ENCODE peak calls at places on chromosomes 11 and 22, in seven cellular contexts. One of them, this sample, is unnamed.

GRCh38 chr22:17772963-17773605 is 1.2 kb downstream of the BID start:
- DNase-seq in left ventricle myocardium inferior: no peak
- DNase-seq in GM20000: no peak
- DNase-seq in MCF 10A: peak; percentile 27
- DNase-seq in natural killer cell: no peak
- DNase-seq in heart right ventricle: no peak
- DNase-seq in AG10803: peak; percentile 45
- DNase-seq in this sample: no peak

GRCh38 chr11:64534950-64535349 is 56.1 kb upstream of the SLC22A12 start:
- DNase-seq in MCF 10A: no peak
- DNase-seq in heart right ventricle: no peak
- DNase-seq in left ventricle myocardium inferior: no peak
- DNase-seq in AG10803: no peak
- DNase-seq in GM20000: no peak
- DNase-seq in natural killer cell: no peak
- DNase-seq in this sample: no peak

GRCh38 chr11:134342572-134343340 is 11.0 kb downstream of the GLB1L2 start:
- DNase-seq in left ventricle myocardium inferior: no peak
- DNase-seq in GM20000: no peak
- DNase-seq in AG10803: no peak
- DNase-seq in heart right ventricle: no peak
- DNase-seq in MCF 10A: no peak
- DNase-seq in natural killer cell: no peak
- DNase-seq in this sample: no peak

GRCh38 chr22:26553056-26553752 is 36.7 kb downstream of the TPST2 start:
- DNase-seq in GM20000: no peak
- DNase-seq in MCF 10A: peak; percentile 11
- DNase-seq in heart right ventricle: no peak
- DNase-seq in left ventricle myocardium inferior: no peak
- DNase-seq in AG10803: peak; percentile 92
- DNase-seq in natural killer cell: no peak
- DNase-seq in this sample: no peak

GRCh38 chr11:72824020-72824419 is 9.8 kb downstream of the ATG16L2 start:
- DNase-seq in natural killer cell: no peak
- DNase-seq in MCF 10A: no peak
- DNase-seq in GM20000: no peak
- DNase-seq in left ventricle myocardium inferior: no peak
- DNase-seq in AG10803: no peak
- DNase-seq in heart right ventricle: no peak
- DNase-seq in this sample: no peak

GRCh38 chr22:44211946-44212930 is 31.5 kb downstream of the PARVG start:
- DNase-seq in left ventricle myocardium inferior: no peak
- DNase-seq in natural killer cell: no peak
- DNase-seq in AG10803: peak; percentile 74
- DNase-seq in heart right ventricle: no peak
- DNase-seq in MCF 10A: peak; percentile 22
- DNase-seq in GM20000: no peak
- DNase-seq in this sample: no peak

GRCh38 chr22:46464701-46465347 is 72.6 kb downstream of the CELSR1 start:
- DNase-seq in MCF 10A: no peak
- DNase-seq in natural killer cell: no peak
- DNase-seq in left ventricle myocardium inferior: no peak
- DNase-seq in GM20000: no peak
- DNase-seq in heart right ventricle: no peak
- DNase-seq in AG10803: no peak
- DNase-seq in this sample: no peak

GRCh38 chr22:41913040-41913719 is 1.7 kb downstream of the SHISA8 start:
- DNase-seq in natural killer cell: no peak
- DNase-seq in left ventricle myocardium inferior: no peak
- DNase-seq in AG10803: no peak
- DNase-seq in heart right ventricle: no peak
- DNase-seq in MCF 10A: no peak
- DNase-seq in GM20000: no peak
- DNase-seq in this sample: no peak

GRCh38 chr11:15852179-15852578 is 504.2 kb downstream of the SOX6 start:
- DNase-seq in AG10803: peak; percentile 1
- DNase-seq in heart right ventricle: no peak
- DNase-seq in natural killer cell: no peak
- DNase-seq in MCF 10A: peak; percentile 43
- DNase-seq in GM20000: no peak
- DNase-seq in left ventricle myocardium inferior: no peak
- DNase-seq in this sample: no peak

DNA sequence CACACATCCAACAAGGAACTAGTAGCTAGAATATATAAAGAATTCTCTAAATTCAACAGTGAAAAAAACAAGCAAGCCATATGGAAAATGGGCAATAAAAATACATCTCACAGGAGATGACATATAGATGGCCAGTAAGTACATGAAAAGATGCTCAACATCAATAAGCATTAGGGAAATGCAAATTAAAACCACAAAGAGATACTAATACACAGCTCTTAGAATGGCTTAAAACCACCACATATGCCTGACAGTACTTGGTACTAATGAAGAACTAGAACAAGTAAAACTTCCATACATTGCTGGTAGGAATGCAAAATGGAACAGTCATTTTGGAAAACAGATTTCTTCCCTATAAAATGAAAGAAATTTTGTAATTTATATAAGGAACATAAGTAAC is 71.6 kb upstream of the GAB2 start:
- DNase-seq in AG10803: no peak
- DNase-seq in GM20000: no peak
- DNase-seq in left ventricle myocardium inferior: no peak
- DNase-seq in MCF 10A: no peak
- DNase-seq in heart right ventricle: no peak
- DNase-seq in natural killer cell: no peak
- DNase-seq in this sample: no peak
- TF ChIP-seq CTCF in AG10803: no peak
- TF ChIP-seq CTCF in GM20000: no peak
- TF ChIP-seq CTCF in left ventricle myocardium inferior: no peak
- TF ChIP-seq CTCF in MCF 10A: no peak
- TF ChIP-seq CTCF in heart right ventricle: no peak
- TF ChIP-seq CTCF in natural killer cell: no peak
- TF ChIP-seq CTCF in this sample: no peak

GRCh38 chr22:19723165-19723989 is at the start of gene GP1BB:
- DNase-seq in AG10803: no peak
- DNase-seq in natural killer cell: no peak
- DNase-seq in left ventricle myocardium inferior: peak; percentile 67
- DNase-seq in heart right ventricle: peak; percentile 76
- DNase-seq in MCF 10A: no peak
- DNase-seq in GM20000: peak; percentile 66
- DNase-seq in this sample: no peak
- TF ChIP-seq CTCF in AG10803: no peak
- TF ChIP-seq CTCF in natural killer cell: peak; percentile 15
- TF ChIP-seq CTCF in left ventricle myocardium inferior: no peak
- TF ChIP-seq CTCF in heart right ventricle: no peak
- TF ChIP-seq CTCF in MCF 10A: no peak
- TF ChIP-seq CTCF in GM20000: no peak
- TF ChIP-seq CTCF in this sample: no peak

DNA sequence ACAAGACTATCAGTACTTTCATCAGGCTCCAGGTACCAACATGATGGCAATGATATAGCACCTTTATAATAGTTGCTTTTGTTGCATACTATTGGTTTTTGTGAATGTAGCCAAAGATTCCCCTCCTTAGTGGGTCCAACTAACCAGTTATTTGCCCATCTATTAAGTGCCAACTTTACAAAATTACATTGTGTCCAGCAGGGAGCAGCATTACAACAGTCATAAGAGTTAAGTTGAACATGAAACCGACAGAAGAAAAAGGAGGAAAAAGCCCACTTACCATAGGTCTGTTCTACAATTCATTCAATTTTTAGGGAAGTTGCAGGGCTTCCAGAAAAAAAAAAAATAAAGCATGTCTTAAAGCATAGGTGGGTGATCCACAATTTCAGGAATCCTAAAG is 21.6 kb downstream of the IMMP1L start:
- DNase-seq in GM20000: no peak
- DNase-seq in left ventricle myocardium inferior: no peak
- DNase-seq in heart right ventricle: no peak
- DNase-seq in AG10803: peak; percentile 68
- DNase-seq in MCF 10A: peak; percentile 52
- DNase-seq in natural killer cell: no peak
- DNase-seq in this sample: no peak
- TF ChIP-seq CTCF in GM20000: peak; percentile 8
- TF ChIP-seq CTCF in left ventricle myocardium inferior: peak; percentile 52
- TF ChIP-seq CTCF in heart right ventricle: no peak
- TF ChIP-seq CTCF in AG10803: peak; percentile 64
- TF ChIP-seq CTCF in MCF 10A: peak; percentile 43
- TF ChIP-seq CTCF in natural killer cell: no peak
- TF ChIP-seq CTCF in this sample: peak; percentile 37

GRCh38 chr11:30019481-30019880 is 2.7 kb upstream of the KCNA4 start:
- DNase-seq in natural killer cell: no peak
- DNase-seq in left ventricle myocardium inferior: no peak
- DNase-seq in heart right ventricle: no peak
- DNase-seq in MCF 10A: no peak
- DNase-seq in GM20000: no peak
- DNase-seq in AG10803: no peak
- DNase-seq in this sample: no peak

GRCh38 chr11:30018443-30018842 is 1.6 kb upstream of the KCNA4 start:
- DNase-seq in AG10803: no peak
- DNase-seq in heart right ventricle: no peak
- DNase-seq in natural killer cell: no peak
- DNase-seq in left ventricle myocardium inferior: no peak
- DNase-seq in MCF 10A: no peak
- DNase-seq in GM20000: no peak
- DNase-seq in this sample: no peak

GRCh38 chr11:30017467-30017895 is 651 bp upstream of the KCNA4 start:
- DNase-seq in left ventricle myocardium inferior: no peak
- DNase-seq in natural killer cell: no peak
- DNase-seq in AG10803: no peak
- DNase-seq in MCF 10A: no peak
- DNase-seq in heart right ventricle: no peak
- DNase-seq in GM20000: peak; percentile 13
- DNase-seq in this sample: no peak

GRCh38 chr11:30015725-30016449 is 943 bp downstream of the KCNA4 start:
- DNase-seq in GM20000: peak; percentile 19
- DNase-seq in left ventricle myocardium inferior: no peak
- DNase-seq in heart right ventricle: no peak
- DNase-seq in MCF 10A: no peak
- DNase-seq in AG10803: no peak
- DNase-seq in natural killer cell: no peak
- DNase-seq in this sample: no peak

GRCh38 chr11:30016588-30017363 is at the start of gene KCNA4:
- DNase-seq in MCF 10A: no peak
- DNase-seq in GM20000: peak; percentile 15
- DNase-seq in natural killer cell: no peak
- DNase-seq in heart right ventricle: peak; percentile 51
- DNase-seq in left ventricle myocardium inferior: peak; percentile 34
- DNase-seq in AG10803: peak; percentile 0
- DNase-seq in this sample: peak; percentile 34
- TF ChIP-seq CTCF in MCF 10A: no peak
- TF ChIP-seq CTCF in GM20000: no peak
- TF ChIP-seq CTCF in natural killer cell: no peak
- TF ChIP-seq CTCF in heart right ventricle: no peak
- TF ChIP-seq CTCF in left ventricle myocardium inferior: peak; percentile 64
- TF ChIP-seq CTCF in AG10803: no peak
- TF ChIP-seq CTCF in this sample: peak; percentile 59

GRCh38 chr11:57562596-57562995 is 4.9 kb downstream of the UBE2L6 start:
- DNase-seq in MCF 10A: no peak
- DNase-seq in GM20000: no peak
- DNase-seq in AG10803: no peak
- DNase-seq in natural killer cell: no peak
- DNase-seq in left ventricle myocardium inferior: no peak
- DNase-seq in heart right ventricle: no peak
- DNase-seq in this sample: no peak
- TF ChIP-seq CTCF in MCF 10A: no peak
- TF ChIP-seq CTCF in GM20000: no peak
- TF ChIP-seq CTCF in AG10803: no peak
- TF ChIP-seq CTCF in natural killer cell: no peak
- TF ChIP-seq CTCF in left ventricle myocardium inferior: no peak
- TF ChIP-seq CTCF in heart right ventricle: no peak
- TF ChIP-seq CTCF in this sample: peak; percentile 27

DNA sequence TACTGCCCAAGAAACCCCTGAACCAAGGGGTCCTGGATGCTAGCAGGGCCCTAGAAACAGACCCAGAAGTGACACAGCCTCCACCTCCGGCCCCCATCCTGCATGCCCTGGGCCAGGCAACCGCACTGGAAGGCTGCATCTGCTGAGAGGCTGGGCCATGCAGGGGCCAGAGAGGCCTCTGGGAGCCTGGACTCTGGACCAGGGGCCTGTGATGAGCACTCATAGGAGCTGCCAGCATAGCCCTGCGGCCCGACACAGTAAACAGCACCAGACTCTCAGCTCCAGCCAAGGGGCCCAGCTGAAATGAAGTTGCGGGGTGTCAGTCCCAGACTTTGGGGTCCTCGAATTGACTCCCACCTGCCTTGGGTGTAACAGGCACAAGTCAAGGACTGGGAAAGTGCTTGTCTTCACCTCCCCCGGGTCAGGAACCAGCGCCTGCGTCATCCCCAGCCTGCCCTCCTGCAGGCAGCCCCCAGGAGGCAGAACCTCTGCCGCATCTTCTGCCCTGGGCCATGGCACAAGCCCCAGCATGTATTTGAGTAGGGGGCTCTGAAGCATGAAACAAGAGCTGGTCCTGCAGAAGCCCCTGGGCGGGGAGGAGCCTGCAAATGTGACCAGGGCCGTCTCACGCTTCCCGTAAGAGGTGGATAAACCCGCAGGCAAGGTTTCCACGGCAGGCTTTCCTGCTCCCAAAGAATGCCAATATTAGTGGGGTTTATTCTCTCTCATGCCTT is 25.2 kb upstream of the CCND1 start:
- DNase-seq in AG10803: no peak
- DNase-seq in left ventricle myocardium inferior: no peak
- DNase-seq in heart right ventricle: no peak
- DNase-seq in natural killer cell: no peak
- DNase-seq in GM20000: no peak
- DNase-seq in MCF 10A: no peak
- DNase-seq in this sample: no peak
- TF ChIP-seq CTCF in AG10803: no peak
- TF ChIP-seq CTCF in left ventricle myocardium inferior: no peak
- TF ChIP-seq CTCF in heart right ventricle: no peak
- TF ChIP-seq CTCF in natural killer cell: no peak
- TF ChIP-seq CTCF in GM20000: no peak
- TF ChIP-seq CTCF in MCF 10A: no peak
- TF ChIP-seq CTCF in this sample: no peak

DNA sequence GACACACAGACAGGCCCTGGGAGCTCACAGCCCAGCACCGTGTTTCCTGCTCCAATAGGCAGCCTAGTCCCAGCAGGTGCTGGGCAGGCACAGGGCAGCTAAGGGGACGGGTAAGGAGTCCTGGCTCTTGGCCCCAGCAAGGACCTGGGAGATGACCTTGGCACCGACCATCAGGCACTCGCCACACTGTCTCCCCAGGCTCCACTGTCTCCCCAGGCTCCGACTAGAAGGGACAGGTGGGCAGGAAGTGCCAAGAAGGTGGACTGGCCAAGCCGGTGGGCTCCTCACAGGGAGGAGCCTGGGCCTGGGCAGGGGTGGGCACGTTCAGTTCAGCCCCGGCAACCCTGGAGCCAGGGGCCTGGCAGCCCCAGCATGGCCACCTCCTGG is 193.9 kb downstream of the IGLL1 start:
- DNase-seq in AG10803: no peak
- DNase-seq in left ventricle myocardium inferior: no peak
- DNase-seq in MCF 10A: no peak
- DNase-seq in GM20000: no peak
- DNase-seq in natural killer cell: no peak
- DNase-seq in heart right ventricle: no peak
- DNase-seq in this sample: no peak
- TF ChIP-seq CTCF in AG10803: no peak
- TF ChIP-seq CTCF in left ventricle myocardium inferior: no peak
- TF ChIP-seq CTCF in MCF 10A: no peak
- TF ChIP-seq CTCF in GM20000: no peak
- TF ChIP-seq CTCF in natural killer cell: peak; percentile 31
- TF ChIP-seq CTCF in heart right ventricle: no peak
- TF ChIP-seq CTCF in this sample: no peak

This sample was measured in progenitor cell of endocrine pancreas.